ENCODE peak calls at places on chromosomes 6 and 20, in nine cellular contexts. S is cardiac fibroblast; Y is transverse colon; D is endothelial cell; U is nephron progenitor cell; B is GM20000; M is CD4-positive, alpha-beta T cell; W is IMR-90; I is Calu3. P is an unnamed sample.

GRCh38 chr6:129667034-129667433 is 42.9 kb downstream of the ARHGAP18 start:
- DNase-seq in M (no peak), U (no peak), S (peak), Y (no peak), D (no peak), B (no peak), I (no peak), W (no peak), P (no peak)

GRCh38 chr6:138769102-138769676 is 4.4 kb upstream of the CCDC28A start:
- DNase-seq in I (no peak), D (no peak), B (no peak), Y (no peak), S (peak), U (no peak), W (no peak), M (no peak), P (no peak)

GRCh38 chr20:13101276-13101675 is 92.5 kb downstream of the SPTLC3 start:
- DNase-seq in W (no peak), B (no peak), U (no peak), I (no peak), Y (no peak), S (no peak), M (no peak), D (no peak), P (no peak)

GRCh38 chr6:85405175-85405852 is 44.6 kb upstream of the NT5E start:
- DNase-seq in Y (peak), M (no peak), W (peak), I (peak), S (no peak), D (no peak), U (no peak), B (no peak), P (no peak)

GRCh38 chr6:38131527-38131965 is 312.0 kb downstream of the ZFAND3 start:
- DNase-seq in W (peak), S (peak), M (no peak), Y (no peak), U (no peak), D (no peak), B (peak), I (no peak), P (no peak)

GRCh38 chr6:164252952-164253351 is 838.4 kb downstream of the QKI start:
- DNase-seq in I (no peak), S (peak), D (peak), U (peak), Y (no peak), W (no peak), M (no peak), B (no peak), P (no peak)

GRCh38 chr6:156437084-156437879 is 339.9 kb upstream of the ARID1B start:
- DNase-seq in S (no peak), U (no peak), D (no peak), I (no peak), B (no peak), M (no peak), Y (peak), W (no peak), P (no peak)

GRCh38 chr6:117674503-117674902 is 766 bp upstream of the NUS1 start:
- DNase-seq in B (no peak), W (no peak), S (no peak), U (no peak), Y (no peak), M (no peak), D (no peak), I (no peak), P (no peak)

GRCh38 chr6:40349566-40350192 is 237.5 kb downstream of the LRFN2 start:
- DNase-seq in Y (no peak), U (no peak), I (no peak), S (no peak), B (no peak), D (no peak), M (no peak), W (no peak), P (peak)

GRCh38 chr6:117448732-117449131 is 23.0 kb upstream of the ROS1 start:
- DNase-seq in S (peak), D (no peak), I (peak), Y (no peak), M (no peak), W (peak), U (no peak), B (no peak), P (no peak)

GRCh38 chr6:145081677-145082076 is 653.6 kb downstream of the EPM2A start:
- DNase-seq in S (no peak), B (no peak), I (no peak), Y (no peak), M (no peak), U (no peak), W (no peak), D (no peak), P (no peak)

GRCh38 chr6:53623497-53623896 is 42.1 kb downstream of the KLHL31 start:
- DNase-seq in B (no peak), M (no peak), S (no peak), D (no peak), U (no peak), Y (no peak), W (peak), I (no peak), P (no peak)

GRCh38 chr20:53343433-53343832 is 250.2 kb downstream of the ZNF217 start:
- DNase-seq in S (no peak), B (no peak), I (no peak), Y (peak), D (no peak), U (no peak), M (no peak), W (no peak), P (no peak)

GRCh38 chr6:83431545-83432165 is 804 bp upstream of the ME1 start:
- DNase-seq in U (no peak), W (no peak), B (peak), M (no peak), S (no peak), I (no peak), Y (peak), D (no peak), P (no peak)

GRCh38 chr6:83432626-83433025 is 1.8 kb upstream of the ME1 start:
- DNase-seq in M (no peak), I (no peak), W (peak), B (no peak), D (no peak), U (no peak), S (no peak), Y (no peak), P (no peak)

GRCh38 chr6:83439201-83439600 is 8.3 kb upstream of the ME1 start:
- DNase-seq in I (no peak), W (no peak), S (no peak), D (no peak), Y (no peak), M (no peak), B (no peak), U (no peak), P (no peak)

GRCh38 chr6:83430606-83431544 is at the start of gene ME1:
- DNase-seq in Y (peak), M (no peak), U (peak), I (peak), S (peak), W (peak), B (peak), D (peak), P (peak)

GRCh38 chr6:83436674-83437073 is 5.8 kb upstream of the ME1 start:
- DNase-seq in U (no peak), S (no peak), D (no peak), I (no peak), B (no peak), Y (no peak), M (no peak), W (no peak), P (no peak)
- TF ChIP-seq CTCF in U (no peak), S (no peak), D (no peak), I (no peak), B (no peak), Y (no peak), M (no peak), W (no peak), P (no peak)

GRCh38 chr6:74964871-74965441 is 240.9 kb downstream of the COL12A1 start:
- DNase-seq in Y (no peak), W (peak), I (no peak), B (no peak), D (no peak), S (peak), U (no peak), M (no peak), P (no peak)
- TF ChIP-seq CTCF in Y (no peak), W (no peak), I (no peak), B (no peak), D (no peak), S (no peak), U (no peak), M (no peak), P (no peak)

DNA sequence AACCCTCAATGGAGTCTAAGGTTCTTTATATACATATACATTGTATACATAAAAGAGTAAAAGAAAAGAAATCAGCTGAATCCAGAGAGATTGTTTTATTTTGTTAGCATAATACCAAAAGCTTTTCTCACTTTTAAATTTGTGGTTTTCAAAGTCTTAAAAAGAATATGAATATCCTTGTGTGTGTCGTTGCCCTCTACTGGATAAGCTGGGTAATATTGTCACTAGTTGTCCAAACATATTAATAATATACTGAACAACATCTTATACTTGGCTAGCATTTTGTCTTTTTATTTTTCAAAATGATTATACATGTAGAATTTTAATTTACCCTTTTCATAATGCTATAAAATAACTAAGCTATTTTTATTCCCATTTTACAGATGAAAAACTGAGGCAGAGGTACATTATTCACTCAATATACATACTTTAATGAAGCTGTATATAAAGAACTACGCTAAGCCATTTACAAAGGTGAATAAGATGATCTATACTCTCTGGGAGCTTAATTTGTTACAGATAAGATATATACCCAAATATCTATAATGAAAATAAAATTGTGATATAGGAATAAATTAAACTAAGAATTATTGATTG is 531.7 kb downstream of the TFAP2B start:
- DNase-seq in B (peak), U (no peak), M (no peak), S (no peak), Y (no peak), W (no peak), I (no peak), D (no peak), P (no peak)
- TF ChIP-seq CTCF in B (peak), U (no peak), M (no peak), S (no peak), Y (peak), W (peak), I (peak), D (peak), P (no peak)

GRCh38 chr6:107321793-107322192 is 137.6 kb downstream of the PDSS2 start:
- DNase-seq in S (no peak), U (no peak), I (no peak), B (no peak), W (no peak), D (no peak), M (no peak), Y (no peak), P (no peak)

GRCh38 chr6:107314644-107315043 is 144.7 kb downstream of the PDSS2 start:
- DNase-seq in U (no peak), D (no peak), I (no peak), S (no peak), B (no peak), W (no peak), Y (no peak), M (no peak), P (no peak)

GRCh38 chr6:107315116-107315515 is 144.2 kb downstream of the PDSS2 start:
- DNase-seq in W (no peak), Y (no peak), S (no peak), M (no peak), B (no peak), D (no peak), U (no peak), I (no peak), P (no peak)

GRCh38 chr6:107320126-107320525 is 139.2 kb downstream of the PDSS2 start:
- DNase-seq in D (no peak), I (no peak), W (peak), M (no peak), B (no peak), Y (no peak), U (no peak), S (peak), P (no peak)

DNA sequence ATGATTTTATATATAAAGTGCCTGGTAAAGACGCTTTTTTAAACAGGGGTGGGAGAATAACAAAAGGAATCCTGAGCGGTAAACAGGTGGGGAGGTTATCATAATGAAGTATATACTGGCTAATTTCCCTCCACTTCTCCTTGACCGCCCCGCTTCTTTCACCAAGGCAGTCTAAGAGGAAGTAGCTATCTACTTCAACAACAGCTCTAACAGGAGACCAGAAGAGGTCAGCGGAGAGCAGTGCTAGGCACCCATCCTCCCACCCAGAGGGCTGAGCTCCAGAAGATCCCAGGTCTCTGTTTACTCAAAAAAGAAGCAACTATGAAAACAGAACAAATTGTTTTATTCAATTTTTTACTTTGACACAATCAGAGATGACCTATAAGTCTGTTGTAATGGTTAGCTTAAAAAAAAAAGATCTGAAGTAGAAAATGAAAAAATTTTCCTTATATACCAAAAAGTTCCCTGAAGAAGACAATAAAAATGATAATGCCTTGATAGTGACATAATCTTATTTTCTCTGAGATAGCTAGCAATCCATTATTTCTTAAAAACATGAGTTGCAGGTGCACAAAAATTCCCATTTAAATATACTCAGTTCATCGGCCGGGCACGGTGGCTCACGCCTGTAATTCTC is 141.1 kb downstream of the PDSS2 start:
- DNase-seq in D (peak), I (peak), U (peak), W (peak), M (no peak), Y (peak), S (peak), B (peak), P (peak)
- TF ChIP-seq CTCF in D (no peak), I (peak), U (peak), W (peak), M (peak), Y (peak), S (peak), B (peak), P (peak)

GRCh38 chr20:34562643-34563042 is 4.1 kb downstream of the MAP1LC3A start:
- DNase-seq in W (peak), Y (no peak), M (no peak), B (no peak), D (peak), S (peak), I (peak), U (no peak), P (no peak)
- TF ChIP-seq CTCF in W (peak), Y (peak), M (no peak), B (no peak), D (peak), S (peak), I (peak), U (peak), P (no peak)

GRCh38 chr6:93318127-93318526 is 101.2 kb downstream of the EPHA7 start:
- DNase-seq in W (no peak), Y (no peak), D (no peak), M (no peak), B (no peak), U (no peak), S (no peak), I (no peak), P (no peak)
- TF ChIP-seq CTCF in W (no peak), Y (no peak), D (no peak), M (no peak), B (no peak), U (no peak), S (no peak), I (no peak), P (no peak)

GRCh38 chr20:50306478-50307423 is 116.1 kb downstream of the CEBPB start:
- DNase-seq in U (no peak), I (no peak), S (no peak), M (no peak), W (no peak), D (peak), B (no peak), Y (no peak), P (no peak)

GRCh38 chr20:50309764-50310672 is 119.4 kb downstream of the CEBPB start:
- DNase-seq in U (no peak), D (no peak), B (no peak), S (no peak), W (no peak), Y (no peak), M (no peak), I (no peak), P (no peak)

GRCh38 chr20:50309280-50309763 is 118.7 kb downstream of the CEBPB start:
- DNase-seq in S (peak), W (peak), B (no peak), I (no peak), M (no peak), U (no peak), D (no peak), Y (no peak), P (no peak)

GRCh38 chr20:50308166-50308512 is 117.5 kb downstream of the CEBPB start:
- DNase-seq in W (no peak), M (no peak), I (no peak), S (no peak), U (no peak), B (no peak), D (no peak), Y (no peak), P (no peak)

GRCh38 chr20:50308513-50309279 is 118.1 kb downstream of the CEBPB start:
- DNase-seq in S (peak), U (peak), W (peak), B (no peak), M (no peak), Y (peak), I (peak), D (peak), P (peak)
- TF ChIP-seq CTCF in S (no peak), U (no peak), W (peak), B (no peak), M (no peak), Y (no peak), I (no peak), D (no peak), P (no peak)

DNA sequence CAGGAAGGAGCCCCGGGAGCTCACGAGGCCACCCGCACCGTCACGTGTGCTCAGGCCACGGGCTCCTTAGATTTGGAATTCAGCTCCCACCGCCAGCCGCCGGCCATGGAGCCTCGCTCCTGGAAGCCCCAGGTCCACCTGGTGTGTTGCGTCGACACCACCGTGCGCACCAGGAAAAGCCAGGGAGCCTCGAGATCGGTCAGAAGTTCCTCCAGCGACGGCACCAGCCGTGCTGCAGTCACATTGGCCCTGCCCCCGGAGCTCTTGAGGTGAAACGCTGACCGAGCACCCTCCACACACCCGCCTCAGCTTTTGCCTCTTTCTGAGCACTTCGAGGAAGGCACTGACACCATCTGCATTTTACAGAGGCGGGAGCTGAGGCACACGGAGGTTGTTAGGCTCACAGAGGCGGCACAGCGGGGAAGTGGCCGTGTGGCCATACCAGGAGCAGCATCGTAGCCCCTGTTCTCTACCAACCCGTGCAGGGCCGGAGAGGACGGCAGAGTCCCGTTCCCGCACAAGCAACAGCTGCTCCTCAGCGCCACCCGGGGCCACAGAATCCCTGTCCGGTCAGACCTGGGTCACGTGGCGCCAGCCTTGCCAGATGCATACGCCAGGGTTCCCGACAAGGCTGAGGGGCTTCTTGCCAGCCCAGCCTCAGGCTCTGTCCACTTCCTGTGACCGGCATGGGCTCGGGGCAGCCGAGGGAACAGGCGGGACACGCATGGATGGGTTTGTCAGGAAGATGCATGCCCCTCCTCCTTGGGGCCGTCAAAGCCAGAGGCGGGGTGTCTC is 7.6 kb downstream of the NKAIN4 start:
- DNase-seq in I (peak), W (no peak), Y (no peak), B (no peak), U (peak), M (no peak), D (peak), S (no peak), P (no peak)
- TF ChIP-seq CTCF in I (no peak), W (no peak), Y (no peak), B (no peak), U (no peak), M (no peak), D (no peak), S (no peak), P (no peak)